ENCODE peak calls at places on chromosomes 2 and 18, in four cellular contexts. H is breast epithelium; Y is stimulated activated CD4-positive, alpha-beta T cell treated with anti-CD3 and anti-CD28 coated beads, Interleukin-1b, Interleukin-23, amount 100 ng/mL, for 24 hours; A is HEK293T. W is an unnamed sample.

GRCh38 chr2:21431078-21431477 is 307.3 kb downstream of the TDRD15 start:
- DNase-seq in H (no peak), Y (no peak), A (no peak), W (no peak)

GRCh38 chr2:235032466-235032865 is 80.6 kb downstream of the SH3BP4 start:
- DNase-seq in H (no peak), Y (no peak), A (no peak), W (no peak)

GRCh38 chr2:170813611-170814550 is 2.8 kb upstream of the GAD1 start:
- DNase-seq in H (no peak), Y (no peak), A (peak), W (no peak)

GRCh38 chr18:62898359-62898758 is 183.0 kb downstream of the PHLPP1 start:
- DNase-seq in H (no peak), Y (no peak), A (no peak), W (no peak)

GRCh38 chr2:154455201-154455600 is 243.3 kb upstream of the KCNJ3 start:
- DNase-seq in H (no peak), Y (no peak), A (no peak), W (no peak)

GRCh38 chr2:122156101-122156500 is 400.6 kb downstream of the TSN start:
- DNase-seq in H (no peak), Y (no peak), A (no peak), W (no peak)

GRCh38 chr18:57797209-57797651 is 5.9 kb downstream of the ATP8B1 start:
- DNase-seq in H (no peak), Y (no peak), A (no peak), W (no peak)

GRCh38 chr2:121880283-121880682 is 124.8 kb downstream of the TSN start:
- DNase-seq in H (no peak), Y (no peak), A (no peak), W (no peak)

GRCh38 chr2:101173707-101174295 is 22.6 kb upstream of the TBC1D8 start:
- DNase-seq in H (no peak), Y (no peak), A (no peak), W (no peak)

GRCh38 chr18:9094307-9095226 is 7.9 kb upstream of the NDUFV2 start:
- DNase-seq in H (no peak), Y (no peak), A (no peak), W (no peak)

GRCh38 chr2:172429351-172429968 is 2.1 kb downstream of the ITGA6 start:
- DNase-seq in H (peak), Y (no peak), A (peak), W (no peak)

GRCh38 chr2:234587341-234588053 is 90.6 kb upstream of the ARL4C start:
- DNase-seq in H (no peak), Y (no peak), A (no peak), W (no peak)

GRCh38 chr18:40012931-40013609 is 1942.0 kb upstream of the PIK3C3 start:
- DNase-seq in H (no peak), Y (no peak), A (no peak), W (no peak)

GRCh38 chr2:217983276-217984233 is 19.2 kb downstream of the TNS1 start:
- DNase-seq in H (no peak), Y (no peak), A (no peak), W (no peak)

GRCh38 chr2:70895998-70896764 is 39.5 kb upstream of the ATP6V1B1 start:
- DNase-seq in H (no peak), Y (no peak), A (no peak), W (no peak)

GRCh38 chr18:54043484-54044256 is 180.8 kb downstream of the MBD2 start:
- DNase-seq in H (no peak), Y (no peak), A (no peak), W (no peak)

GRCh38 chr2:44170337-44170736 is 1.7 kb downstream of the PPM1B start:
- DNase-seq in H (no peak), Y (no peak), A (no peak), W (no peak)

GRCh38 chr18:42174909-42175308 is 219.9 kb downstream of the PIK3C3 start:
- DNase-seq in H (no peak), Y (no peak), A (no peak), W (no peak)

GRCh38 chr18:49630246-49630699 is 68.4 kb downstream of the LIPG start:
- DNase-seq in H (peak), Y (no peak), A (no peak), W (no peak)

GRCh38 chr2:29269095-29270090 is 154.2 kb downstream of the CLIP4 start:
- DNase-seq in H (no peak), Y (no peak), A (no peak), W (no peak)

GRCh38 chr18:23943104-23943503 is 71.5 kb upstream of the TTC39C start:
- DNase-seq in H (no peak), Y (no peak), A (no peak), W (no peak)

GRCh38 chr2:205686231-205687017 is 4.1 kb downstream of the NRP2 start:
- DNase-seq in H (no peak), Y (no peak), A (no peak), W (no peak)

GRCh38 chr18:49778826-49779465 is 34.4 kb downstream of the ACAA2 start:
- DNase-seq in H (no peak), Y (no peak), A (no peak), W (no peak)

GRCh38 chr18:78506031-78506461 is 473.6 kb upstream of the SALL3 start:
- DNase-seq in H (no peak), Y (no peak), A (no peak), W (no peak)

GRCh38 chr18:33839452-33840225 is 261.6 kb downstream of the ASXL3 start:
- DNase-seq in H (no peak), Y (no peak), A (peak), W (no peak)

GRCh38 chr2:188285049-188285448 is 6.6 kb upstream of the GULP1 start:
- DNase-seq in H (no peak), Y (no peak), A (no peak), W (no peak)

W was measured in stimulated activated effector memory CD8-positive, alpha-beta T cell treated with anti-CD3 and anti-CD28 coated beads, Interleukin-12 subunit alpha, Interleukin-12 subunit beta, amount 100 ng/mL, for 72 hours.